ENCODE peak calls at places on chromosome 16, in ten cellular contexts. M is uterus; T is GM23338; Q is tibial nerve; H is effector memory CD4-positive, alpha-beta T cell; B is astrocyte; L is CD8-positive, alpha-beta T cell; A is heart left ventricle; X is body of pancreas; Y is tibial artery. D is an unnamed sample.

GRCh38 chr16:19242186-19242585 is 43.3 kb upstream of the CLEC19A start:
- DNase-seq in Q (no peak), L (no peak), Y (no peak), H (no peak), B (no peak), T (no peak), X (no peak), A (no peak), M (no peak), D (no peak)

GRCh38 chr16:86576591-86577313 is 1.6 kb upstream of the FOXL1 start:
- DNase-seq in B (peak; percentile 80), M (no peak), Y (no peak), Q (no peak), H (no peak), T (peak; percentile 57), L (no peak), X (no peak), A (no peak), D (no peak)

GRCh38 chr16:3243882-3244281 is 8.9 kb upstream of the ZNF200 start:
- DNase-seq in Y (no peak), X (no peak), H (no peak), A (no peak), M (no peak), L (no peak), T (no peak), Q (no peak), B (no peak), D (no peak)

GRCh38 chr16:82185012-82185411 is 15.0 kb upstream of the MPHOSPH6 start:
- DNase-seq in T (no peak), Q (no peak), Y (no peak), L (no peak), X (no peak), A (no peak), B (no peak), H (no peak), M (no peak), D (no peak)

GRCh38 chr16:30041841-30042240 is 10.8 kb upstream of the TLCD3B start:
- DNase-seq in T (peak; percentile 40), L (no peak), H (no peak), Y (no peak), Q (peak; percentile 16), M (no peak), B (no peak), A (no peak), X (peak; percentile 13), D (peak; percentile 77)

GRCh38 chr16:69131167-69131748 is 1.1 kb downstream of the CHTF8 start:
- DNase-seq in T (peak; percentile 82), Y (no peak), L (peak; percentile 26), Q (no peak), X (peak; percentile 28), A (no peak), H (no peak), B (no peak), M (no peak), D (peak; percentile 55)

GRCh38 chr16:86158688-86159360 is 259.9 kb downstream of the IRF8 start:
- DNase-seq in B (no peak), X (no peak), Y (no peak), A (no peak), Q (no peak), L (no peak), T (peak; percentile 50), H (no peak), M (no peak), D (peak; percentile 22)

GRCh38 chr16:78996806-78997205 is 603.7 kb downstream of the MAF start:
- DNase-seq in X (no peak), M (no peak), L (no peak), H (no peak), T (no peak), Y (no peak), Q (no peak), B (no peak), A (no peak), D (no peak)

GRCh38 chr16:66604376-66605176 is at the start of gene CMTM3:
- DNase-seq in L (peak; percentile 72), B (peak; percentile 27), H (peak; percentile 46), T (peak; percentile 84), X (peak; percentile 42), Y (peak; percentile 50), M (peak; percentile 63), A (peak; percentile 89), Q (peak; percentile 64), D (peak; percentile 90)

GRCh38 chr16:85915125-85915845 is 16.3 kb downstream of the IRF8 start:
- DNase-seq in X (no peak), L (no peak), T (no peak), Y (no peak), Q (no peak), A (peak; percentile 55), H (no peak), B (no peak), M (no peak), D (no peak)

GRCh38 chr16:55030944-55031343 is 100.3 kb downstream of the IRX5 start:
- DNase-seq in H (no peak), X (no peak), A (no peak), T (no peak), B (no peak), Q (no peak), L (no peak), Y (no peak), M (no peak), D (no peak)

GRCh38 chr16:31375231-31375630 is 17.9 kb upstream of the ITGAD start:
- DNase-seq in M (no peak), B (no peak), Y (no peak), A (no peak), X (no peak), T (no peak), H (no peak), L (no peak), Q (no peak), D (no peak)
- H3K27me3 ChIP-seq in M (no peaks in the 10 kb centered on the region), B (no peaks in the 10 kb centered on the region), Y (no peaks in the 10 kb centered on the region), A (no peaks in the 10 kb centered on the region), X (no peaks in the 10 kb centered on the region), T (no peaks in the 10 kb centered on the region), H (no peaks in the 10 kb centered on the region), L (no peaks in the 10 kb centered on the region), Q (no peaks in the 10 kb centered on the region), D (peaks cover 32% of the 10 kb centered on the region)

GRCh38 chr16:75196826-75197225 is 10.1 kb downstream of the CTRB2 start:
- DNase-seq in Y (no peak), L (no peak), B (no peak), X (no peak), Q (no peak), A (peak; percentile 20), M (no peak), T (no peak), H (no peak), D (no peak)

GRCh38 chr16:75197522-75198134 is 9.3 kb downstream of the CTRB2 start:
- DNase-seq in Q (no peak), X (no peak), B (no peak), T (peak; percentile 27), A (peak; percentile 4), M (no peak), L (no peak), Y (no peak), H (no peak), D (no peak)

GRCh38 chr16:75202069-75202590 is 4.8 kb downstream of the CTRB2 start:
- DNase-seq in X (no peak), Q (no peak), H (no peak), B (no peak), T (no peak), A (peak; percentile 7), Y (no peak), M (no peak), L (no peak), D (no peak)

GRCh38 chr16:75195811-75196790 is 10.9 kb downstream of the CTRB2 start:
- DNase-seq in B (no peak), Y (no peak), T (no peak), M (no peak), H (no peak), L (no peak), A (peak; percentile 38), Q (no peak), X (no peak), D (no peak)

GRCh38 chr16:75198135-75198600 is 8.8 kb downstream of the CTRB2 start:
- DNase-seq in Q (no peak), T (no peak), H (no peak), X (no peak), Y (no peak), A (peak; percentile 69), B (no peak), L (no peak), M (no peak), D (peak; percentile 77)
- H3K4me3 ChIP-seq in Q (no peak overlapping the region), T (no peak overlapping the region), H (no peak overlapping the region), X (no peak overlapping the region), Y (no peak overlapping the region), A (no peak overlapping the region), B (no peak overlapping the region), L (no peak overlapping the region), M (no peak overlapping the region), D (peak overlapping the region; percentile 55)

DNA sequence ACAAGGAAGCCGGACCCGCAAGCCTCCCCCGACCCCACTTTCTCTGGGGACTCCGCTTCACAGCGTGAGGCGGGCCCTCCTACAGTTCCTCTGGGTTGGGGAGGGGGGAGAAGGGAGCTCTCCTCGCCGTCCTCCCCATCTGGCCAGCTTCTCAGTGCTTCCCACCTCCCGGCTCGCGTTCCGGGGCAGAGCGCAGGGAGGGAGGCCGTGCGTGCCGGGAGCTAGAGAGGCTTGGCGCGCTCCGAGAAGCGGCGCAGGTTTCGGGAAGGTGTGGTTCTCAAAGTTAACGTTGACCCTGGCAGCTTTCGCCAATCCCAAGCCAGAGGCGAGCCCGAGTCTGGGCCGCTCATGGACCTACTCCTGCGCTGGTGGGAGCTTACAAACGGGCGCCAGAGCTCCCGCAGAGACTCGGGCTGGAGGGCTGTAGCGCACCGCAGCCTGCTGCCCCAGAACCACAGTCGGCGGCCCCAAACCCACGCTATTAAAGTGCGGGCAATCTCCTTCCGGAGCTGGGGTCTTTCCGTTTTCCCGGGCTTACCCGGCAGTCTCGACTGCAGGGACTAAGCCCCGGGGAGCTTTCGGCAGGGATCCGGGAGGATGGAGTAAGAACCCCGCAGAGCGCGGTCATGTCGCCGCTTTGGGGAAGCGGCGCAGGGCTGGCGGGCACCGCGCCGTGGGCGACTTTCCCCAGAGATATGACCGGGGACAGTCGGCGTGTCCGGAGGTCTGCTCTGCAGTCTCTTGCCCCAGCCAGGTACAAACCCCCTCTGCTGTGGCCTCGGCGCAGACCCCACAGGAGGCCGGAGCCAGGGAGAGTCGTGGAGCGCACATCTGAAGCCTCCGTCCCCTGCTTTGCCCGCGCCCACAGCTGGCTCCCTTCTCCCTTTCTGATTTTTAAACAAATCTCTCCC is 797 bp downstream of the CDH11 start:
- DNase-seq in H (no peak), B (peak; percentile 39), L (no peak), X (no peak), M (peak; percentile 51), Q (peak; percentile 11), Y (peak; percentile 29), A (peak; percentile 62), T (peak; percentile 53), D (peak; percentile 58)
- H3K27me3 ChIP-seq in H (peaks cover 5% of the 10 kb centered on the region), B (no peaks in the 10 kb centered on the region), L (no peaks in the 10 kb centered on the region), X (peaks cover 6% of the 10 kb centered on the region), M (no peaks in the 10 kb centered on the region), Q (no peaks in the 10 kb centered on the region), Y (no peaks in the 10 kb centered on the region), A (peaks cover 36% of the 10 kb centered on the region), T (peaks cover 69% of the 10 kb centered on the region), D (no peaks in the 10 kb centered on the region)

DNA sequence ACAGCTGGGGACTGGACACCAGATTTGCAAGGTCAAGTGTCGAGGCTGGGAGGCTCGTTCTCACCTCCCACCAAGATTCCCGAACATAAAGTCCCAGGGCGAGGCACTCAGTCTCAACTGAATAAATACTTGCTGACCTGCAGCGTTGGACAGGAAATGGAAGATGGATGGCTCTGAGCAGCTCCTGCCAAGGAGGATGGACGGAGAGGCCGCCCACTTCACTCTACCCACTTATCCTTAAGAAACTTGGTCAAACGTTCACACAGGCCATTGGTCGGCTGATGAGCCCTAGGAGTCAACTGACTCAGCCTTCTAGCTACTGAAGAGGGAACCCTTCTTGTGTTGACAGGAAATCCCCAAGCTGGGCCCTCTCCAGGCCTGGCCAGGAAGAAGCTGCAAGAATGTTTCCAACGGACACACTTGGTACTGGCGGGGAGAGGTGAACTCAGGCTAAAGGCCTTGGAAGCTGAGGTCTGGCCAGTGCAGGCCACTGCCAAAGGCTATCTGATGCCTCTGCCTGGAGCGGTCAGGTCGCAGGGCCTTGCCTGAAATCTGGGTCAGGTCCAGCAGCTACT is 50.0 kb downstream of the VAC14 start:
- DNase-seq in Y (peak; percentile 86), B (peak; percentile 97), L (no peak), H (no peak), Q (peak; percentile 73), M (peak; percentile 95), A (peak; percentile 85), T (no peak), X (peak; percentile 72), D (no peak)
- H3K4me3 ChIP-seq in Y (no peak overlapping the region), B (no peak overlapping the region), L (no peak overlapping the region), H (no peak overlapping the region), Q (no peak overlapping the region), M (no peak overlapping the region), A (no peak overlapping the region), T (no peak overlapping the region), X (no peak overlapping the region), D (no peak overlapping the region)

D was measured in adipocyte.